ENCODE peak calls at places on chromosomes 13 and 19, in five cellular contexts. E is A549, T is K562, D is H1, K is HepG2. L is an unnamed sample.
A peak's percentile ranks its signal among the peaks of the same experiment; 100 is the strongest.

GRCh38 chr19:55099557-55100506 is 17.6 kb downstream of the PPP1R12C start:
- DNase-seq in E (no peak), K (no peak), D (no peak), T (peak; percentile 15), L (no peak)

GRCh38 chr19:54096642-54097106 is 3.9 kb downstream of the OSCAR start:
- DNase-seq in K (no peak), D (no peak), E (peak; percentile 68), T (peak; percentile 57), L (no peak)

GRCh38 chr19:32691952-32692726 is 518 bp downstream of the NUDT19 start:
- DNase-seq in E (no peak), D (no peak), T (peak; percentile 58), K (no peak), L (peak; percentile 83)

GRCh38 chr13:111489301-111489700 is 168.9 kb downstream of the TEX29 start:
- DNase-seq in T (no peak), K (no peak), E (no peak), D (no peak), L (no peak)

GRCh38 chr19:772730-773436 is 22.0 kb downstream of the MISP start:
- DNase-seq in D (no peak), E (no peak), T (no peak), K (no peak), L (no peak)

GRCh38 chr19:29562299-29563297 is 36.8 kb downstream of the VSTM2B start:
- DNase-seq in D (no peak), E (no peak), K (no peak), T (no peak), L (no peak)

GRCh38 chr19:58577581-58578429 is 4.7 kb upstream of the MZF1 start:
- DNase-seq in D (no peak), K (no peak), T (no peak), E (no peak), L (no peak)

GRCh38 chr19:30173593-30174356 is 198.4 kb upstream of the ZNF536 start:
- DNase-seq in E (no peak), T (no peak), K (no peak), D (no peak), L (no peak)

GRCh38 chr13:93539914-93540313 is 313.3 kb downstream of the GPC6 start:
- DNase-seq in D (no peak), T (no peak), E (no peak), K (peak; percentile 53), L (no peak)

GRCh38 chr19:55256562-55257460 is 2.0 kb downstream of the PPP6R1 start:
- DNase-seq in E (no peak), T (no peak), D (no peak), K (peak; percentile 74), L (no peak)

GRCh38 chr19:35206379-35206778 is 22.2 kb downstream of the FAM187B start:
- DNase-seq in E (no peak), K (no peak), D (no peak), T (no peak), L (no peak)

GRCh38 chr19:40133491-40133890 is 42.7 kb upstream of the ZNF780A start:
- DNase-seq in T (no peak), D (no peak), K (no peak), E (no peak), L (no peak)

GRCh38 chr19:8209965-8210659 is 942 bp downstream of the CERS4 start:
- DNase-seq in T (no peak), E (no peak), D (no peak), K (no peak), L (no peak)

GRCh38 chr19:56348289-56348877 is 33.7 kb upstream of the ZSCAN5A start:
- DNase-seq in D (no peak), K (no peak), T (no peak), E (no peak), L (peak; percentile 6)

GRCh38 chr19:41548954-41549688 is 26.8 kb upstream of the CEACAM21 start:
- DNase-seq in D (no peak), T (no peak), K (no peak), E (no peak), L (peak; percentile 89)

GRCh38 chr19:15614507-15615379 is at the start of gene CYP4F8:
- DNase-seq in T (no peak), K (no peak), E (no peak), D (no peak), L (no peak)
- H3K4me2 ChIP-seq in T (no peak within 1 kb of the TSS), K (no peak within 1 kb of the TSS), E (no peak within 1 kb of the TSS), D (no peak within 1 kb of the TSS), L (no peak within 1 kb of the TSS)

DNA sequence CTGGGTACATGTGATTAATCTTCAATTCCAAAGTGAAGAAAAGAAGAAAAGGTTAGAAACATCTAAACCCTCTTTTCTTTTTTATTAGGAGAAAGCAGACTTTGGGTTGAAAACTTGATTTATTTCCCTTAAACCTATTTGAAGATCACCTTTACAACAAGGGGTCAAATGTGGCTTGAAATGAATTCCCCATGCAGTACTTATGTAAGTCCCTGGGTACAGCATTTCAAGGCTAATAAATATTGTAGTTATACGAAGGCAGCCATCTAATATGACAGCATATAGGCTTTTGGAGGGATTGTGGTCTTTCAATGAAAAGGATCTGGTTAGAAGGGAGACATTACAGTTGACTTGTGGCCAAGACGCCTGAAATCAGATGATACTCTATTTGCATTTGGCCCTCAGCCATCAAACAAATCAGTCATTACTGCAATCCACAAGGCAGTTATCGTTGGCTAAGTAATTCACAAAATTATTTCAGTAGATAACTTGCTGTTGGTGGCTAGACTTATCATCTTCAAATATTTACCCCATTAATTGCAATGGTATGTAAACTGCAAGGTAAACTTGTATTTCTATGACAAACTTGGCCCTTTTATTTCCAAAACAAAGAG is 242.7 kb downstream of the DCLK1 start:
- DNase-seq in D (no peak), K (no peak), T (no peak), E (no peak), L (no peak)
- TF ChIP-seq JUN in D (no peak), K (no peak), T (no peak), E (no peak), L (no peak)

GRCh38 chr13:114235697-114236096 is 1.0 kb downstream of the CDC16 start:
- DNase-seq in T (no peak), K (peak; percentile 5), D (no peak), E (no peak), L (peak; percentile 24)

GRCh38 chr13:114237415-114238112 is 2.9 kb downstream of the CDC16 start:
- DNase-seq in E (no peak), T (peak; percentile 24), D (no peak), K (no peak), L (no peak)

GRCh38 chr13:114234645-114235421 is at the start of gene CDC16:
- DNase-seq in D (peak; percentile 80), T (peak; percentile 93), E (peak; percentile 77), K (peak; percentile 91), L (peak; percentile 76)

GRCh38 chr13:114234266-114234644 is 442 bp upstream of the CDC16 start:
- DNase-seq in E (no peak), K (no peak), D (no peak), T (no peak), L (no peak)

DNA sequence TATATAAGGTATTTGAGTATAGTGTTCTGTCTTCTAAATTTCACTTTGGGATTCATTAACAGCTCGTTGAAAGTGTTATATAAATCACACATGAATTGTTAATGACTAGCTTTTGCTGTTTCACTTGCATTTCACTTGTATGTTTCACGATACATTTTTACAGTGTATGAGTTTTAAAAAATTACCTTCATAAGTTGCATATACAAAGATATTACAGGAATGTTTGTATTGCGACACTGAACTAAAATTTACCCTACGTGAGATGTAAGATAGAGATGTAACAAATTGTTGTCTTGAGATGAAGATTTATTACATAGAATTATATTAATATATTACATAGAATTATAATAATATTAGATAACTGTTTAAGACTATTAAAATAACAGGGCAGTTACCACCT is 1.5 kb downstream of the CDC16 start:
- DNase-seq in T (no peak), D (no peak), E (no peak), K (no peak), L (no peak)
- H3K4me2 ChIP-seq in T (peak overlapping the region; percentile 98), D (peak overlapping the region; percentile 67), E (peak overlapping the region; percentile 98), K (peak overlapping the region; percentile 98), L (peak overlapping the region; percentile 89)

DNA sequence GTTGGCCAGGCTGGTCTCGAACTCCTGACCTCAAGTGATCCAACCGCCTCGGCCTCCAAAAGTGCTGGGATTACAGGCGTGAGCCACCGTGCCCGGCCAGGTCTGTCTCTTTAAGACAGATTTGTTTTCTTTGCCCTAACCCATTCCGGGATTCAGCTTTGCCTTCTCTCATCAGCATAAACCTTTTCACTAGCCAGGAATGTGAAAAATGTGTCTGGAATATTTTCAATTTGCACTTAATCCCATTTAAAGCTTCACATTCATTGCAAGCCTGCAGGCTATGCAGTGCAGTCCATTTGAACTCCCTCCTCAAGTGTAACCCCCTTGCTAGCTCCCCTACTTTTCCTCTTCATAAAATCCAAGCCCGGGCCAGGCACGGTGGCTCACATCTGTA is 880 bp upstream of the TMEM160 start:
- DNase-seq in D (no peak), K (no peak), E (no peak), T (no peak), L (no peak)
- TF ChIP-seq JUN in D (no peak), K (no peak), E (no peak), T (no peak), L (no peak)

DNA sequence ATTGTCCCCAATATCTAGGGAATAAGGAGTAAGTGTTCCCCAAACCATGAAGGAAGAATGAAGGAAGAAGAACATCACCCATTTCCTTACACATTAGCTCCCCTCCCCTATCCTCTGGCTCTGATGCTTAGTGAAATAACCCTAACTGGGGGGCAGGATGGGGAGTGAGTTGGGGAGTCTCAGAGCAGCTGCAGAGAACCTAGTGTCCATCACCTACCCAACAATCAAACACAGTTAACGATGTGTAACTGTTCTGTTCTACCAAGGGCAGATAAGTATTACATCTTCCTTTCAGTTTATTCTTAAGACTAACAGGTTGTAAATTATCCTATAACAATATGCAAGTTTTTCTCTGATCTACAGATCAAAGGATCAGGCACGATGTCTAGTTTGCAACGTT is 12.8 kb downstream of the ELF1 start:
- DNase-seq in D (no peak), E (no peak), T (peak; percentile 21), K (no peak), L (no peak)
- H3K4me2 ChIP-seq in D (no peak overlapping the region), E (peak overlapping the region; percentile 40), T (peak overlapping the region; percentile 68), K (peak overlapping the region; percentile 33), L (no peak overlapping the region)

GRCh38 chr13:99648266-99648665 is 147.0 kb downstream of the TM9SF2 start:
- DNase-seq in E (no peak), T (no peak), K (no peak), D (no peak), L (no peak)
- TF ChIP-seq JUN in E (no peak), T (no peak), K (no peak), D (no peak), L (no peak)

GRCh38 chr19:48596679-48597465 is 9.7 kb upstream of the SPACA4 start:
- DNase-seq in E (no peak), K (no peak), D (no peak), T (no peak), L (no peak)
- H3K4me2 ChIP-seq in E (no peak overlapping the region), K (no peak overlapping the region), D (no peak overlapping the region), T (no peak overlapping the region), L (no peak overlapping the region)

DNA sequence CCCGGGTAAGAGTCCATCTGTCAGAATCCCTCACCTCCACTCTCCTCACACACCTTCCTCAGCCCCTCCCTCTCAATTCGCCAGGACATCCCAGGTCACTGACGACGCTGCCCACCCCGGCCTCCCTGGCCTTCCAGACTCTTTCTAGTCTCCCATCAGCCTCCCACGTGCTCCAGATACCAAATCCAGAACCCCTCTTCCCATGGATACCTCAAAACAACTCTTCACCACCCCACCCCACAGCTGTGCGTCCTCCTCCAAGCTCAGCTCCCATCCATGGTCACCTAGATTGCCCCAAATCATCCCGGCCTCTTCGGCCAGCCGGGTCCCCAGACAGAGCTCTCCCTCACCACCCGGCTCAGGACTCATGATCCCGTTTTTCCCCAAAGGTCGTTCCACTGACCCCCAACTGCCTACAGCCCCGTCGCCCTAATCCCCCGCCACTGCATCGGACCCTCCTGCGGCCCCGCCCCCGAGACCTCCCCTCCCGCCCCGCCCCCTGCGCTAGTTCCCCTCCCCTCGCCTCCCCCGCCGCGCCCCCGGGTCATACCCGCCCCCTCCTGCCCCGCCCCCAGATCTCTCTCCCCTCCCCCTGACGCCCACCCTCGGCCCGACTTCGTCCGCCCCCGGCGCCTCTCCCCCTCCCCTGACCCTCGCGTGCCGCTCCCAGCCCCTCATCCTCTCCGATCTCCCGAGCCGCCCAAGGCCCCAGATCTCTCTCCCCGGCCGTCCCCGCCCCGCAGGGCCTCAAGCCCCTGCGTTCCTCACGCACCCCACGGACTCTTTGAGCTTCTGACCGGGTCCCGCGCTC is 546 bp downstream of the UBXN6 start:
- DNase-seq in K (no peak), T (peak; percentile 91), E (peak; percentile 35), D (peak; percentile 44), L (peak; percentile 55)
- TF ChIP-seq JUN in K (no peak), T (no peak), E (no peak), D (no peak), L (no peak)